ENCODE peak calls at places on chromosome 14, in eight cellular contexts. E is adrenal gland, W is HCT116, G is ovary, L is A549, Y is stomach, D is suprapubic skin, U is uterus. O is an unnamed sample. For H3K4me1, the result is how much of the 10 kb centered on the place peaks cover.

GRCh38 chr14:103870891-103871595 is 23.7 kb upstream of the PPP1R13B start:
- DNase-seq in G (no peak), L (no peak), Y (no peak), U (no peak), W (no peak), E (no peak), D (no peak), O (no peak)

GRCh38 chr14:102849522-102850379 is 72.5 kb downstream of the TRAF3 start:
- DNase-seq in L (no peak), U (no peak), D (no peak), E (no peak), W (no peak), G (no peak), Y (peak), O (no peak)

GRCh38 chr14:99884834-99885648 is 91.8 kb downstream of the EML1 start:
- DNase-seq in Y (no peak), D (no peak), G (peak), W (peak), U (no peak), L (peak), E (no peak), O (no peak)

GRCh38 chr14:83485591-83485990 is 1951.9 kb upstream of the SEL1L start:
- DNase-seq in U (no peak), G (no peak), D (no peak), W (no peak), Y (no peak), E (no peak), L (no peak), O (no peak)

GRCh38 chr14:69886843-69887242 is 7.6 kb downstream of the SMOC1 start:
- DNase-seq in Y (no peak), W (no peak), L (no peak), D (no peak), U (no peak), G (no peak), E (no peak), O (no peak)

GRCh38 chr14:69105326-69105725 is 47.6 kb downstream of the DCAF5 start:
- DNase-seq in W (peak), G (no peak), L (no peak), E (no peak), D (no peak), Y (no peak), U (no peak), O (no peak)

GRCh38 chr14:103932791-103933490 is 4.7 kb downstream of the TDRD9 start:
- DNase-seq in D (no peak), E (no peak), Y (no peak), G (no peak), L (no peak), U (no peak), W (no peak), O (no peak)

GRCh38 chr14:43540948-43541347 is 966.1 kb downstream of the FSCB start:
- DNase-seq in E (no peak), D (no peak), G (no peak), U (no peak), L (peak), Y (no peak), W (no peak), O (no peak)

GRCh38 chr14:22178330-22178981 is 410.6 kb downstream of the DAD1 start:
- DNase-seq in L (no peak), U (no peak), G (no peak), W (no peak), D (no peak), E (no peak), Y (no peak), O (no peak)

GRCh38 chr14:80356413-80356812 is 145.1 kb upstream of the DIO2 start:
- DNase-seq in W (no peak), D (no peak), Y (no peak), E (no peak), L (no peak), U (no peak), G (no peak), O (no peak)

GRCh38 chr14:96166475-96167223 is 38.0 kb upstream of the BDKRB2 start:
- DNase-seq in D (peak), E (no peak), U (no peak), G (no peak), W (no peak), L (no peak), Y (no peak), O (no peak)

GRCh38 chr14:68787235-68787727 is 5.6 kb downstream of the ZFP36L1 start:
- DNase-seq in G (peak), L (no peak), W (no peak), E (peak), D (peak), Y (peak), U (peak), O (no peak)

DNA sequence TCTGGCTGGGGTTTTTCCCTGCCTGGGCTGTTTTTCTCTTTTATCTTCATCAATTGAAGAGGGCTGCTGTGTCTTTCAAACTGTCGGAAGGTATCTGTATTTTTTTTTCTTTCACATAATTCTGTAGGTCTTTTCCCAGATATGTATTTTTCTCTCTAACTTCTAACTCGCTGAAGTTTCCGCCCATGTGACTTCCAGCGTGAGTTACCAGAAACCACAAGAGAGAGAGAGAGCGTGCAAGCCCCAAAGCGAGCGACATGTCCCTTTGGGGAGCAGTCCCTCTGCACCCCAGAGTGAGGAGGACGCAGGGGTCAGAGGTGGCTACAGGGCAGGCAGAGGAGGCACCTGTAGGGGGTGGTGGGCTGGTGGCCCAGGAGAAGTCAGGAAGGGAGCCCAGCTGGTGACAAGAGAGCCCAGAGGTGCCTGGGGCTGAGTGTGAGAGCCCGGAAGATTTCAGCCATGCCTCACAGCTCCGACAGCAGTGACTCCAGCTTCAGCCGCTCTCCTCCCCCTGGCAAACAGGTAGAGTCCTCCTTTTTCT is at the start of gene BATF:
- DNase-seq in E (no peak), Y (peak), D (no peak), L (no peak), G (no peak), W (no peak), U (no peak), O (no peak)
- TF ChIP-seq POLR2A in E (no peak), Y (no peak), D (peak), L (no peak), G (no peak), W (no peak), U (no peak), O (no peak)

GRCh38 chr14:73723411-73723798 is 9.2 kb upstream of the PNMA1 start:
- DNase-seq in W (no peak), L (no peak), Y (no peak), E (no peak), G (no peak), U (no peak), D (no peak), O (no peak)
- H3K4me1 ChIP-seq in W (under half), L (half or more), Y (half or more), E (half or more), G (under half), U (under half), D (half or more), O (half or more)

DNA sequence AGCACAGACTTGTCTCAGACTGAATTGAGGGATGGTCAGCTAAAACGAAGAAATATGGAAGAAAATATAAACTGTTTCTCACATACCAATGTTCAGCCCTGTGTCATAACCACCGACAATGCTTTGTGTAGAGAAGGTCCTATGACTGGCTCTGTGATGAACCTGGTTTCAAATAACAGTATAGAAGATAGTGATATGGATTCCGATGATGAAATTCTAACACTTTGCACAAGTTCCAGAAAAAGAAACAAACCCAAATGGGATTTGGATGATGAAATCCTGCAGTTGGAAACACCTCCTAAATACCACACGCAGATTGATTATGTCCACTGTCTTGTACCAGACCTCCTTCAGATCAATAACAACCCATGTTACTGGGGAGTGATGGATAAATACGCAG is 7.9 kb upstream of the MAPK1IP1L start:
- DNase-seq in G (no peak), W (no peak), U (no peak), D (no peak), Y (no peak), E (no peak), L (no peak), O (no peak)
- TF ChIP-seq POLR2A in G (no peak), W (no peak), U (no peak), D (no peak), Y (no peak), E (no peak), L (no peak), O (no peak)

DNA sequence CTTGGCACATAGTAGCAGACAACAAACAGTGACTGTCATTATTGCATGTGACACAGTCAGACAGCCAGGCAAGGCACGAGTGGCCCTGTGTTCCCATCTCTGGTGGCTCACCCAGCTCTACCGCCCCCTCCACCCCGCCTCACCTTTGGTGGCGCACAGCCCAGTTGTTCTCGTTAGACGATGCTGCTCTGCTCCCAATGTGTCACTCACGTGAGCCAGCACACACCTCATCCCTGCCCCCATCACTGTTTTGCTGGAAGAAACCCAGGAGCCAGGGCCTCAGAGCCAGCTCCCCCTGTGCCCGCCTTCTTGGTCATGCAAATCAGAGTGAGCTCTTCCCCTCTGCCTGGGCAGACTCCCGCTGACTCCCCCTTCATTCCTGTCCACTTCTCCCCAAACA is 113.4 kb downstream of the CALM1 start:
- DNase-seq in Y (peak), D (no peak), L (no peak), E (peak), G (no peak), U (no peak), W (no peak), O (peak)
- H3K4me1 ChIP-seq in Y (half or more), D (under half), L (under half), E (under half), G (under half), U (under half), W (under half), O (under half)

GRCh38 chr14:31229638-31230229 is 22.1 kb upstream of the HECTD1 start:
- DNase-seq in W (peak), L (peak), U (no peak), E (peak), D (peak), G (peak), Y (peak), O (peak)
- TF ChIP-seq POLR2A in W (no peak), L (no peak), U (no peak), E (no peak), D (no peak), G (no peak), Y (no peak), O (no peak)

DNA sequence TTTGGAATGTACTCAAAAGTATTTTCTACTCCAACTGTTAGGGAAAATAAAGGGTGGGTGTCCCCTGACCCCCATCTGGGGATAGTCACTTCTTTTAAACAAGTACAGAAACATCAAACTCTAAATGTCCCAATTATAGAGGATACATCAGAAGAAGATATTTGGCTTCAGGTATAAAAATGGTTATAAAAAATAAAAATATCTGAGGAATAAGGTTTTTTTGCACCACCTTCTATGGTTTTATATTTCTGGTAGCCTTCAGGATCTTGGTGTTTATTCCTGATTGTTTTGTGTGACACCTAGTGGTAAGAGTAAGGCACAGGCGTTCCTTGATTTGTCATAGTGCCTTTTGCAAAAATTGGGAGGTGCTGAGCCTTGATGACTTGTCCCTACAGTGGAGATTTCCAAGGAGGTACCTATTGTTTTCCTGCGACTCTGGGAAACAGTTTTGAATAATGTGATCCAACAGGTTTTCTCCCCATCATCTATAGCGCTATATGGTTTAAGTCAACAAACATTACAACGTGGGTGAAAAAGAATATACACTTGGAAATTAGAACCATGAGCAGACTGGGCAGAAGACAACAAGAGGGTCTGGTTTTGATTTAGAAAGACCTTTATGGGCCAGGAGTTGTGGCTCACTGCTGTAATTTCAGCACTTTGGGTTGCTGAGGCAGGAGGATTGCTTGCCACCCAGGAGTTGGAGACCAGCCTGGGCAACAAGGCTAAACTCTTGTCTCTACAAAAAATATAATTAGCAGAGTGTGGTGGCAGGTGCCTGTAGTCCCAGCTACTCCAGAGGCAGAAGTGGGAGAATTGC is 2.5 kb upstream of the NFKBIA start:
- DNase-seq in L (peak), G (peak), Y (no peak), U (no peak), W (peak), E (no peak), D (no peak), O (no peak)
- H3K4me1 ChIP-seq in L (under half), G (under half), Y (under half), U (under half), W (under half), E (under half), D (under half), O (under half)

GRCh38 chr14:60722163-60722835 is 1.9 kb downstream of the SIX4 start:
- DNase-seq in E (no peak), D (peak), G (peak), U (peak), Y (peak), W (no peak), L (peak), O (no peak)
- TF ChIP-seq POLR2A in E (no peak), D (no peak), G (no peak), U (no peak), Y (no peak), W (no peak), L (no peak), O (no peak)

GRCh38 chr14:63474844-63475243 is 68.3 kb downstream of the PPP2R5E start:
- DNase-seq in L (no peak), D (no peak), U (no peak), E (no peak), W (no peak), Y (no peak), G (no peak), O (no peak)
- H3K4me1 ChIP-seq in L (half or more), D (under half), U (under half), E (half or more), W (under half), Y (half or more), G (under half), O (under half)

GRCh38 chr14:57389646-57390036 is 745 bp upstream of the NAA30 start:
- DNase-seq in E (no peak), L (no peak), U (no peak), Y (no peak), W (no peak), D (no peak), G (no peak), O (no peak)

GRCh38 chr14:57390806-57391562 is 598 bp downstream of the NAA30 start:
- DNase-seq in L (peak), D (no peak), U (peak), G (no peak), E (peak), W (no peak), Y (peak), O (no peak)

GRCh38 chr14:57390037-57390805 is at the start of gene NAA30:
- DNase-seq in E (peak), U (peak), Y (peak), D (peak), G (peak), W (peak), L (peak), O (peak)

GRCh38 chr14:57392830-57393229 is 2.4 kb downstream of the NAA30 start:
- DNase-seq in U (no peak), Y (no peak), D (no peak), E (no peak), G (no peak), W (no peak), L (no peak), O (no peak)

GRCh38 chr14:57391609-57392195 is 1.3 kb downstream of the NAA30 start:
- DNase-seq in W (no peak), L (no peak), E (no peak), U (no peak), D (no peak), G (no peak), Y (no peak), O (no peak)
- TF ChIP-seq POLR2A in W (no peak), L (no peak), E (no peak), U (no peak), D (no peak), G (no peak), Y (no peak), O (no peak)